ENCODE peak calls at places on chromosome 4, in five cellular contexts. One of them, this sample, is unnamed.

GRCh38 chr4:857461-857860 is 31.5 kb upstream of the CPLX1 start:
- DNase-seq in iris pigment epithelial cell: no peak
- DNase-seq in B cell: no peak
- DNase-seq in activated effector memory CD4-positive, alpha-beta T cell treated with Interleukin-2 at 50 U/mL for 16 hours: no peak
- DNase-seq in ELR: no peak
- DNase-seq in this sample: no peak

GRCh38 chr4:1246901-1247810 is 1.8 kb downstream of the CTBP1 start:
- DNase-seq in iris pigment epithelial cell: no peak
- DNase-seq in B cell: peak
- DNase-seq in activated effector memory CD4-positive, alpha-beta T cell treated with Interleukin-2 at 50 U/mL for 16 hours: no peak
- DNase-seq in ELR: peak
- DNase-seq in this sample: no peak

GRCh38 chr4:8244931-8245460 is 24.6 kb upstream of the HTRA3 start:
- DNase-seq in iris pigment epithelial cell: no peak
- DNase-seq in B cell: no peak
- DNase-seq in activated effector memory CD4-positive, alpha-beta T cell treated with Interleukin-2 at 50 U/mL for 16 hours: no peak
- DNase-seq in ELR: no peak
- DNase-seq in this sample: no peak

GRCh38 chr4:150199056-150199455 is 120.8 kb downstream of the DCLK2 start:
- DNase-seq in iris pigment epithelial cell: no peak
- DNase-seq in B cell: no peak
- DNase-seq in activated effector memory CD4-positive, alpha-beta T cell treated with Interleukin-2 at 50 U/mL for 16 hours: no peak
- DNase-seq in ELR: no peak
- DNase-seq in this sample: no peak

GRCh38 chr4:147969573-147969972 is 237.7 kb downstream of the ARHGAP10 start:
- DNase-seq in iris pigment epithelial cell: no peak
- DNase-seq in B cell: no peak
- DNase-seq in activated effector memory CD4-positive, alpha-beta T cell treated with Interleukin-2 at 50 U/mL for 16 hours: no peak
- DNase-seq in ELR: no peak
- DNase-seq in this sample: no peak

GRCh38 chr4:83947811-83948210 is 411.9 kb downstream of the GPAT3 start:
- DNase-seq in iris pigment epithelial cell: no peak
- DNase-seq in B cell: no peak
- DNase-seq in activated effector memory CD4-positive, alpha-beta T cell treated with Interleukin-2 at 50 U/mL for 16 hours: no peak
- DNase-seq in ELR: no peak
- DNase-seq in this sample: no peak

GRCh38 chr4:155692990-155693659 is 26.5 kb downstream of the GUCY1A1 start:
- DNase-seq in iris pigment epithelial cell: no peak
- DNase-seq in B cell: no peak
- DNase-seq in activated effector memory CD4-positive, alpha-beta T cell treated with Interleukin-2 at 50 U/mL for 16 hours: no peak
- DNase-seq in ELR: no peak
- DNase-seq in this sample: no peak

GRCh38 chr4:163484906-163485305 is 9.6 kb upstream of the TMA16 start:
- DNase-seq in iris pigment epithelial cell: peak
- DNase-seq in B cell: peak
- DNase-seq in activated effector memory CD4-positive, alpha-beta T cell treated with Interleukin-2 at 50 U/mL for 16 hours: no peak
- DNase-seq in ELR: peak
- DNase-seq in this sample: peak